ENCODE peak calls at places on chromosome 1, in six cellular contexts. M is heart right ventricle, B is esophagus squamous epithelium, G is tibial nerve, X is cardiac fibroblast, C is fibroblast of pulmonary artery. A is an unnamed sample.

GRCh38 chr1:212098771-212099170 is 63.2 kb downstream of the DTL start:
- DNase-seq in M (no peak), B (no peak), G (no peak), X (no peak), C (no peak), A (no peak)

GRCh38 chr1:63063367-63063766 is 259.0 kb upstream of the FOXD3 start:
- DNase-seq in M (no peak), B (no peak), G (no peak), X (no peak), C (no peak), A (no peak)

GRCh38 chr1:14321413-14321812 is 277.1 kb upstream of the KAZN start:
- DNase-seq in M (no peak), B (no peak), G (no peak), X (no peak), C (no peak), A (no peak)

GRCh38 chr1:26284597-26285351 is 4.9 kb downstream of the SH3BGRL3 start:
- DNase-seq in M (peak; percentile 68), B (peak; percentile 44), G (peak; percentile 40), X (peak; percentile 92), C (peak; percentile 90), A (peak; percentile 97)

GRCh38 chr1:160428655-160429054 is 28.3 kb downstream of the VANGL2 start:
- DNase-seq in M (peak; percentile 50), B (no peak), G (no peak), X (peak; percentile 61), C (peak; percentile 71), A (peak; percentile 13)

GRCh38 chr1:181255270-181255929 is 166.9 kb downstream of the IER5 start:
- DNase-seq in M (no peak), B (no peak), G (no peak), X (peak; percentile 96), C (peak; percentile 99), A (peak; percentile 99)

GRCh38 chr1:209823143-209824041 is 4.4 kb upstream of the UTP25 start:
- DNase-seq in M (no peak), B (no peak), G (no peak), X (peak; percentile 96), C (peak; percentile 90), A (peak; percentile 57)

GRCh38 chr1:192527950-192528349 is 47.6 kb upstream of the RGS1 start:
- DNase-seq in M (no peak), B (no peak), G (no peak), X (no peak), C (no peak), A (no peak)

GRCh38 chr1:156414440-156415064 is 45.5 kb downstream of the RHBG start:
- DNase-seq in M (no peak), B (no peak), G (no peak), X (no peak), C (no peak), A (peak; percentile 11)

GRCh38 chr1:110190282-110190929 is 19.7 kb upstream of the KCNC4 start:
- DNase-seq in M (peak; percentile 55), B (no peak), G (no peak), X (no peak), C (no peak), A (peak; percentile 17)

GRCh38 chr1:240109920-240110685 is 18.4 kb downstream of the FMN2 start:
- DNase-seq in M (no peak), B (no peak), G (no peak), X (no peak), C (no peak), A (peak; percentile 52)

GRCh38 chr1:182460550-182460951 is 10.6 kb downstream of the RGSL1 start:
- DNase-seq in M (no peak), B (no peak), G (no peak), X (peak; percentile 43), C (peak; percentile 54), A (peak; percentile 4)

GRCh38 chr1:37858931-37859506 is 373 bp downstream of the MTF1 start:
- DNase-seq in M (no peak), B (no peak), G (no peak), X (peak; percentile 31), C (peak; percentile 36), A (peak; percentile 13)

GRCh38 chr1:23625929-23626535 is 65.6 kb upstream of the RPL11 start:
- DNase-seq in M (no peak), B (no peak), G (no peak), X (no peak), C (no peak), A (no peak)

GRCh38 chr1:207862241-207862787 is 48.6 kb downstream of the CD34 start:
- DNase-seq in M (no peak), B (no peak), G (no peak), X (peak; percentile 49), C (no peak), A (peak; percentile 37)

GRCh38 chr1:160780398-160780755 is 15.6 kb upstream of the LY9 start:
- DNase-seq in M (no peak), B (no peak), G (no peak), X (no peak), C (no peak), A (no peak)

GRCh38 chr1:11930571-11931445 is 3.7 kb upstream of the PLOD1 start:
- DNase-seq in M (peak; percentile 71), B (no peak), G (no peak), X (peak; percentile 74), C (peak; percentile 91), A (peak; percentile 79)

GRCh38 chr1:23667411-23667810 is 24.2 kb upstream of the RPL11 start:
- DNase-seq in M (no peak), B (no peak), G (no peak), X (no peak), C (no peak), A (no peak)

GRCh38 chr1:37902983-37903382 is 43.6 kb upstream of the MTF1 start:
- DNase-seq in M (no peak), B (no peak), G (no peak), X (no peak), C (no peak), A (no peak)

GRCh38 chr1:199720496-199720895 is 307.0 kb upstream of the NR5A2 start:
- DNase-seq in M (no peak), B (no peak), G (no peak), X (no peak), C (no peak), A (no peak)

GRCh38 chr1:1569341-1569740 is 5.3 kb downstream of the SSU72 start:
- DNase-seq in M (no peak), B (no peak), G (no peak), X (no peak), C (no peak), A (no peak)

GRCh38 chr1:186974774-186975181 is 146.0 kb downstream of the PLA2G4A start:
- DNase-seq in M (no peak), B (no peak), G (no peak), X (peak; percentile 95), C (peak; percentile 88), A (peak; percentile 96)

GRCh38 chr1:95323117-95323516 is 89.1 kb downstream of the RWDD3 start:
- DNase-seq in M (no peak), B (no peak), G (no peak), X (peak; percentile 38), C (peak; percentile 36), A (peak; percentile 3)

GRCh38 chr1:111565079-111565478 is 54.5 kb upstream of the RAP1A start:
- DNase-seq in M (no peak), B (no peak), G (no peak), X (peak; percentile 98), C (peak; percentile 94), A (peak; percentile 93)

GRCh38 chr1:104921552-104921951 is 1171.9 kb downstream of the AMY1C start:
- DNase-seq in M (no peak), B (no peak), G (no peak), X (peak; percentile 2), C (no peak), A (peak; percentile 1)

GRCh38 chr1:29830916-29831315 is 594.6 kb downstream of the PTPRU start:
- DNase-seq in M (no peak), B (no peak), G (no peak), X (no peak), C (no peak), A (no peak)

GRCh38 chr1:15616704-15617172 is 520 bp upstream of the DDI2 start:
- DNase-seq in M (no peak), B (no peak), G (no peak), X (no peak), C (no peak), A (no peak)

GRCh38 chr1:156053770-156054499 is at the start of gene UBQLN4:
- DNase-seq in M (peak; percentile 91), B (peak; percentile 48), G (peak; percentile 72), X (peak; percentile 84), C (peak; percentile 90), A (peak; percentile 84)

GRCh38 chr1:227372662-227373061 is 54.4 kb upstream of the CDC42BPA start:
- DNase-seq in M (no peak), B (no peak), G (no peak), X (peak; percentile 80), C (peak; percentile 69), A (peak; percentile 88)

GRCh38 chr1:90346349-90346748 is 351.4 kb downstream of the ZNF326 start:
- DNase-seq in M (no peak), B (no peak), G (no peak), X (no peak), C (no peak), A (no peak)

GRCh38 chr1:4700801-4701200 is 46.4 kb downstream of the AJAP1 start:
- DNase-seq in M (no peak), B (no peak), G (no peak), X (no peak), C (no peak), A (no peak)